ENCODE peak calls at places on chromosome 20, in six cellular contexts. R, I, U, T, B and E are unnamed samples.

GRCh38 chr20:48772183-48772976 is 55.4 kb downstream of the PREX1 start:
- DNase-seq in I (peak; percentile 70), U (no peak), T (peak; percentile 65), R (no peak), B (no peak), E (no peak)

GRCh38 chr20:14879839-14880238 is 542.4 kb upstream of the FLRT3 start:
- DNase-seq in I (no peak), B (no peak), R (no peak), T (no peak), U (no peak), E (no peak)

GRCh38 chr20:6504826-6505225 is 262.7 kb upstream of the BMP2 start:
- DNase-seq in I (no peak), B (no peak), U (no peak), R (no peak), T (no peak), E (no peak)

GRCh38 chr20:50733644-50734349 is 2.4 kb downstream of the PARD6B start:
- DNase-seq in B (no peak), I (no peak), T (no peak), U (no peak), R (no peak), E (no peak)

GRCh38 chr20:47117325-47117724 is 222.7 kb downstream of the EYA2 start:
- DNase-seq in I (no peak), T (no peak), U (no peak), R (no peak), B (no peak), E (peak; percentile 24)

GRCh38 chr20:59300341-59301081 is at the start of gene EDN3:
- DNase-seq in B (peak; percentile 45), I (no peak), U (no peak), R (no peak), T (no peak), E (no peak)

GRCh38 chr20:36861875-36862801 is 13.8 kb upstream of the TLDC2 start:
- DNase-seq in R (peak; percentile 48), B (peak; percentile 82), T (peak; percentile 70), I (peak; percentile 82), U (no peak), E (peak; percentile 98)

GRCh38 chr20:46894579-46894958 is at the start of gene EYA2:
- DNase-seq in B (peak; percentile 26), T (no peak), R (no peak), U (no peak), I (peak; percentile 19), E (peak; percentile 43)

GRCh38 chr20:54160269-54161007 is 13.3 kb downstream of the CYP24A1 start:
- DNase-seq in T (no peak), B (no peak), U (no peak), R (no peak), I (no peak), E (no peak)

GRCh38 chr20:47370850-47371782 is 14.6 kb upstream of the ZMYND8 start:
- DNase-seq in I (no peak), T (no peak), B (no peak), U (no peak), R (no peak), E (no peak)

GRCh38 chr20:47620808-47621805 is 119.4 kb downstream of the NCOA3 start:
- DNase-seq in U (no peak), B (no peak), I (no peak), R (no peak), T (no peak), E (no peak)

GRCh38 chr20:17845701-17846475 is 122.7 kb downstream of the SNX5 start:
- DNase-seq in R (no peak), B (peak; percentile 69), I (no peak), T (no peak), U (no peak), E (no peak)

GRCh38 chr20:9543214-9543613 is 28.8 kb downstream of the LAMP5 start:
- DNase-seq in I (no peak), T (no peak), B (no peak), R (no peak), U (no peak), E (no peak)

GRCh38 chr20:14134004-14134403 is 138.7 kb downstream of the MACROD2 start:
- DNase-seq in T (no peak), U (no peak), I (no peak), B (no peak), R (no peak), E (peak; percentile 14)

GRCh38 chr20:9792674-9793073 is 46.2 kb downstream of the PAK5 start:
- DNase-seq in R (no peak), U (no peak), T (no peak), I (no peak), B (no peak), E (no peak)

GRCh38 chr20:48880936-48881657 is 40.4 kb upstream of the ARFGEF2 start:
- DNase-seq in U (no peak), I (no peak), R (no peak), B (no peak), T (no peak), E (no peak)

GRCh38 chr20:14288341-14289330 is 48.8 kb downstream of the FLRT3 start:
- DNase-seq in B (no peak), T (no peak), R (no peak), I (no peak), U (no peak), E (no peak)

GRCh38 chr20:49028684-49029083 is 17.4 kb upstream of the CSE1L start:
- DNase-seq in U (no peak), I (no peak), T (no peak), B (no peak), R (no peak), E (no peak)

GRCh38 chr20:10074513-10074912 is 39.7 kb downstream of the ANKEF1 start:
- DNase-seq in I (no peak), B (no peak), R (no peak), U (no peak), T (no peak), E (no peak)

DNA sequence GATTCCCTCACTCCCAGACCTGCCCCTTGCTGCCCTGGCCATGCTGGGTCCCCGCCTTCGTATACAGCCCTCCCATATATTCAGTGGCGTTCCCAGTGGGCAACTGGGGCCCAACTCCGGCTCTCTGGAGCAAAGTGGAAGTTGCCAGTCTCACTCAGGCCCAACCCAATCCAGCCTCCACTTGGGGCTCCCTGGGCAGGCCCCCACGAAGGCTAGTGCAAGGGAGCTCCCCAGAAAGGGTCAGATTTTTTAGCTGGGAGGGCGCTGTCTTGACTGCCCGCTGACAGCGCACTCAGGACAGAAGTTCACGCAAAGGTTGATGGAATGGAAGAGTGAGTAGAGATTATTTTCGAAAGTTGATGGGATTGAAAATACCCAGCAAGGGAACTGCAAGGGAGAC is 5.9 kb downstream of the TP53TG5 start:
- DNase-seq in U (no peak), T (no peak), R (no peak), I (no peak), B (no peak), E (no peak)
- H3K4me3 ChIP-seq in U (no peak overlapping the region), T (no peak overlapping the region), R (no peak overlapping the region), I (no peak overlapping the region), B (no peak overlapping the region), E (no peak overlapping the region)

GRCh38 chr20:25076731-25077609 is 5.0 kb downstream of the VSX1 start:
- DNase-seq in U (no peak), T (no peak), B (no peak), R (peak; percentile 44), I (no peak), E (no peak)
- TF ChIP-seq CTCF in U (no peak), T (no peak), B (no peak), R (peak; percentile 9), I (peak; percentile 24), E (no peak)

GRCh38 chr20:63257629-63258028 is 3.4 kb upstream of the NKAIN4 start:
- DNase-seq in I (no peak), B (no peak), U (no peak), T (no peak), R (no peak), E (no peak)

GRCh38 chr20:63254237-63254535 is at the start of gene NKAIN4:
- DNase-seq in B (no peak), T (no peak), I (no peak), U (no peak), R (no peak), E (no peak)

GRCh38 chr20:63254536-63255384 is 497 bp upstream of the NKAIN4 start:
- DNase-seq in R (no peak), U (no peak), T (no peak), B (no peak), I (no peak), E (no peak)

GRCh38 chr20:63256954-63257353 is 2.7 kb upstream of the NKAIN4 start:
- DNase-seq in U (no peak), T (no peak), I (no peak), R (no peak), B (no peak), E (no peak)

DNA sequence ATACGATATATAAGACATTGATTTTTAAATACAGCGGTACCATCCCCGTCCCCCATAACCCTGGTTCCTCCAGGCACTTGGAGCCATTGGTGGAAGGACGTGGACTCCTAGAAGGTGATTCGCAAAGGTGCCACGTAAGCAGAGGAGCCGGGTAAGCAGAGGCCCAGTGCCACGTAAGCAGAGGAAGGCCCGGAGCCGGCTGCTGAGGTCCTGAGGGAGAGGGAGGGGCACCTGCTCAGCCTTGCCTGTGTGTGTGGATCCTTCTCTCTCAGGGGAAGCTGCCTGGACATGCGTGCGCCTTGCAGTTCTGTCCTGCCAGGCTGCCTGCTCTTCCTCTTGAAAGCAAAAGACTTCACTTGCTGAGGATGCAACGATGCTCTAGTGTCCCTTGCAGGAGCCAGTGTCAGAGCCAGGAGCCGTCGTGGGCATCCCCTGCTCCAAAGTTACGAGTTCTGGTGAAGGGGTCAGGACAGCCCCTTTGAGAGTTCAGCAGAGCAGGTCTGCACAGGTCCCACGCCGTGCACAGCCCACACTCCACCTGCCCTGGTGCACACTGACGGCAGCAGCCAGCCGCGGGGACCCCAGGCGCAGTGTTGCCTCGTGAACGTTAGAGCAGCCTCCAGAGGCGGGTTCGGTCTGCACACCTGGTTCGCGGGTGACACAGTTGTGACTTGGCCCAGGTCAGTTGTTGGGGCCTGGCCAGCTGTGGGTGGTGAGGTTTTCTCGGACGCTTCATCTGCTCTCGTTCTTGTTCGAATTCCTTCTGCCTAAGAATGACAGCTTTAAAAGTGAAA is 1.8 kb upstream of the NKAIN4 start:
- DNase-seq in R (no peak), B (no peak), T (no peak), I (no peak), U (no peak), E (peak; percentile 17)
- H3K4me1 ChIP-seq in R (peaks cover 12% of the 10 kb centered on the region), B (no peaks in the 10 kb centered on the region), T (no peaks in the 10 kb centered on the region), I (peaks cover 9% of the 10 kb centered on the region), U (peaks cover 6% of the 10 kb centered on the region), E (no peaks in the 10 kb centered on the region)

GRCh38 chr20:23255106-23255505 is 95.5 kb upstream of the NXT1 start:
- DNase-seq in R (no peak), U (no peak), I (no peak), B (no peak), T (no peak), E (no peak)

GRCh38 chr20:23253524-23253923 is 97.1 kb upstream of the NXT1 start:
- DNase-seq in I (no peak), B (no peak), R (no peak), T (no peak), U (no peak), E (no peak)

GRCh38 chr20:23254034-23254433 is 96.6 kb upstream of the NXT1 start:
- DNase-seq in T (no peak), R (no peak), I (no peak), B (no peak), U (no peak), E (no peak)

GRCh38 chr20:23255658-23256385 is 94.8 kb upstream of the NXT1 start:
- DNase-seq in R (no peak), B (no peak), T (no peak), I (no peak), U (no peak), E (no peak)

DNA sequence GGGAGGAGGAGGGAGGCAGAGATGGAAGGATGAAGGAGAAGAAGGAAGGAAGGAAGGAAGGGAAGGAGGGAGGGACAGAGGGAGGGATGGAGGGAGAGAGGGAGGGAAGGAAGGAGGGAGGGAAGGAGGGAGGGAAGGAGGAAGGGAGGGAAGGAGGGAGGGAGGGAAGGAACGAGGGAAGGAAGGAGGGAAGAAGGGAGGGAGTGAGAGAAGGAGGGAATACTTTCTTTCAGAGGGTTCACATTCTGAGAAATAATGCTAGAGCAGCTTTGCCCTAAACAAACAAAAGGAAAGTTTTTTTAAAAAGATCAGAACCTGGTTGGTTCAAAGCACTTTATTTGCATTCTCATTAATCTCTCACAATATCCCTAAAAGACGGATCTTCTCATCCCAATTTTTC is 96.1 kb upstream of the NXT1 start:
- DNase-seq in R (no peak), B (no peak), T (no peak), U (no peak), I (no peak), E (no peak)
- H3K4me3 ChIP-seq in R (no peak overlapping the region), B (no peak overlapping the region), T (no peak overlapping the region), U (no peak overlapping the region), I (no peak overlapping the region), E (no peak overlapping the region)